ENCODE peak calls at places on chromosomes 12 and 14, in seven cellular contexts. O is skeletal muscle cell; G is stimulated activated CD4-positive, alpha-beta T cell treated with anti-CD3 and anti-CD28 coated beads, Interleukin-12 subunit alpha, Interleukin-12 subunit beta, amount 100 ng/mL, for 24 hours; D is activated T-helper 1 cell treated with Interleukin-2 at 50 U/mL for 16 hours; J is dorsolateral prefrontal cortex; M is EL; Z is activated naive CD4-positive, alpha-beta T cell treated with anti-CD3 and anti-CD28 coated beads for 36 hours. C is an unnamed sample.

GRCh38 chr12:94147991-94148840 is at the start of gene PLXNC1:
- DNase-seq in O (no peak), G (peak; percentile 63), D (peak; percentile 55), J (peak; percentile 74), M (peak; percentile 61), Z (peak; percentile 73), C (no peak)

GRCh38 chr12:7951671-7952070 is 15.7 kb upstream of the SLC2A3 start:
- DNase-seq in O (no peak), G (no peak), D (no peak), J (no peak), M (no peak), Z (no peak), C (no peak)

GRCh38 chr12:93896427-93896826 is 219.3 kb downstream of the CRADD start:
- DNase-seq in O (no peak), G (no peak), D (no peak), J (no peak), M (no peak), Z (no peak), C (no peak)

GRCh38 chr12:27014859-27015729 is 910 bp upstream of the TM7SF3 start:
- DNase-seq in O (no peak), G (no peak), D (no peak), J (no peak), M (no peak), Z (no peak), C (no peak)

GRCh38 chr12:129530517-129530916 is 373.3 kb downstream of the TMEM132D start:
- DNase-seq in O (no peak), G (no peak), D (no peak), J (no peak), M (no peak), Z (no peak), C (no peak)

GRCh38 chr14:53384073-53384472 is 230.9 kb upstream of the DDHD1 start:
- DNase-seq in O (no peak), G (no peak), D (no peak), J (no peak), M (no peak), Z (no peak), C (no peak)

GRCh38 chr14:68590233-68590535 is 202.7 kb downstream of the ZFP36L1 start:
- DNase-seq in O (no peak), G (no peak), D (no peak), J (no peak), M (no peak), Z (no peak), C (no peak)

GRCh38 chr14:60643443-60644402 is 5.6 kb downstream of the SIX1 start:
- DNase-seq in O (no peak), G (no peak), D (no peak), J (no peak), M (no peak), Z (no peak), C (no peak)

GRCh38 chr14:38835874-38836273 is 267.2 kb downstream of the SEC23A start:
- DNase-seq in O (no peak), G (no peak), D (no peak), J (no peak), M (no peak), Z (no peak), C (no peak)

GRCh38 chr14:68512088-68512487 is 280.8 kb downstream of the ZFP36L1 start:
- DNase-seq in O (no peak), G (no peak), D (no peak), J (no peak), M (no peak), Z (no peak), C (no peak)

GRCh38 chr12:91704446-91704845 is 441.2 kb downstream of the BTG1 start:
- DNase-seq in O (peak; percentile 38), G (no peak), D (no peak), J (no peak), M (peak; percentile 19), Z (no peak), C (peak; percentile 74)

GRCh38 chr14:31893156-31893813 is 183.8 kb upstream of the ARHGAP5 start:
- DNase-seq in O (no peak), G (no peak), D (no peak), J (no peak), M (peak; percentile 26), Z (no peak), C (no peak)

GRCh38 chr12:68177562-68177961 is 18.0 kb upstream of the IFNG start:
- DNase-seq in O (no peak), G (no peak), D (no peak), J (no peak), M (no peak), Z (no peak), C (no peak)

GRCh38 chr14:24432259-24433131 is 2.7 kb downstream of the KHNYN start:
- DNase-seq in O (no peak), G (no peak), D (no peak), J (no peak), M (no peak), Z (no peak), C (no peak)

GRCh38 chr14:93712079-93712837 is 76.0 kb downstream of the PRIMA1 start:
- DNase-seq in O (no peak), G (no peak), D (no peak), J (peak; percentile 47), M (no peak), Z (no peak), C (no peak)

GRCh38 chr12:103680591-103681065 is 93.6 kb downstream of the STAB2 start:
- DNase-seq in O (peak; percentile 11), G (no peak), D (no peak), J (no peak), M (no peak), Z (no peak), C (no peak)

GRCh38 chr14:35384386-35385041 is 20.0 kb downstream of the NFKBIA start:
- DNase-seq in O (peak; percentile 96), G (no peak), D (no peak), J (no peak), M (peak; percentile 90), Z (no peak), C (peak; percentile 96)

GRCh38 chr14:60654303-60654925 is 5.1 kb upstream of the SIX1 start:
- DNase-seq in O (no peak), G (no peak), D (no peak), J (no peak), M (peak; percentile 81), Z (no peak), C (no peak)

GRCh38 chr14:78566859-78567172 is 396.6 kb downstream of the NRXN3 start:
- DNase-seq in O (no peak), G (no peak), D (no peak), J (no peak), M (no peak), Z (no peak), C (no peak)